ENCODE peak calls at places on chromosome 17, in six cellular contexts. D is psoas muscle, Z is AG04450, T is esophagus muscularis mucosa, S is PC-9, R is body of pancreas. A is an unnamed sample.

GRCh38 chr17:12409082-12409481 is 256.6 kb upstream of the MYOCD start:
- DNase-seq in D (no peak), Z (no peak), T (no peak), S (no peak), R (no peak), A (no peak)

GRCh38 chr17:38554430-38555350 is 51.1 kb downstream of the SRCIN1 start:
- DNase-seq in D (no peak), Z (no peak), T (no peak), S (peak; percentile 60), R (no peak), A (no peak)

GRCh38 chr17:3535253-3535995 is 22.2 kb downstream of the TRPV3 start:
- DNase-seq in D (peak; percentile 87), Z (no peak), T (no peak), S (no peak), R (peak; percentile 49), A (peak; percentile 23)

GRCh38 chr17:44381810-44382209 is 7.6 kb downstream of the ITGA2B start:
- DNase-seq in D (no peak), Z (no peak), T (no peak), S (no peak), R (no peak), A (no peak)

GRCh38 chr17:14308965-14309879 is 8.3 kb downstream of the HS3ST3B1 start:
- DNase-seq in D (peak; percentile 89), Z (peak; percentile 78), T (no peak), S (no peak), R (peak; percentile 88), A (peak; percentile 72)

GRCh38 chr17:73191443-73192218 is 1.2 kb upstream of the COG1 start:
- DNase-seq in D (peak; percentile 74), Z (peak; percentile 38), T (no peak), S (peak; percentile 49), R (peak; percentile 70), A (peak; percentile 79)

GRCh38 chr17:59785091-59785799 is 77.8 kb downstream of the VMP1 start:
- DNase-seq in D (no peak), Z (no peak), T (no peak), S (peak; percentile 16), R (no peak), A (no peak)

GRCh38 chr17:64384253-64385186 is 6.1 kb downstream of the PECAM1 start:
- DNase-seq in D (no peak), Z (no peak), T (no peak), S (peak; percentile 78), R (no peak), A (no peak)

GRCh38 chr17:69909389-69909788 is 165.6 kb upstream of the KCNJ16 start:
- DNase-seq in D (no peak), Z (no peak), T (no peak), S (no peak), R (no peak), A (no peak)

GRCh38 chr17:80986816-80987480 is 4.7 kb upstream of the CHMP6 start:
- DNase-seq in D (peak; percentile 69), Z (no peak), T (no peak), S (no peak), R (peak; percentile 11), A (no peak)

GRCh38 chr17:83177611-83178532 is 98.5 kb downstream of the METRNL start:
- DNase-seq in D (no peak), Z (no peak), T (peak; percentile 86), S (no peak), R (no peak), A (no peak)

GRCh38 chr17:47423406-47424295 is 99.9 kb downstream of the EFCAB13 start:
- DNase-seq in D (peak; percentile 45), Z (no peak), T (no peak), S (no peak), R (peak; percentile 31), A (peak; percentile 46)
- H3K4me3 ChIP-seq in D (peak overlapping the region; percentile 57), Z (peak overlapping the region; percentile 56), T (peak overlapping the region; percentile 53), S (no peak overlapping the region), R (no peak overlapping the region), A (no peak overlapping the region)

GRCh38 chr17:48639982-48640857 is 14.1 kb upstream of the HOXB9 start:
- DNase-seq in D (no peak), Z (no peak), T (no peak), S (no peak), R (no peak), A (no peak)

GRCh38 chr17:48637323-48638260 is 11.4 kb upstream of the HOXB9 start:
- DNase-seq in D (no peak), Z (peak; percentile 30), T (no peak), S (no peak), R (no peak), A (no peak)

GRCh38 chr17:48640858-48641180 is 14.7 kb upstream of the HOXB9 start:
- DNase-seq in D (no peak), Z (no peak), T (no peak), S (no peak), R (no peak), A (no peak)

GRCh38 chr17:48641541-48642058 is 15.4 kb upstream of the HOXB9 start:
- DNase-seq in D (no peak), Z (no peak), T (no peak), S (no peak), R (no peak), A (no peak)

DNA sequence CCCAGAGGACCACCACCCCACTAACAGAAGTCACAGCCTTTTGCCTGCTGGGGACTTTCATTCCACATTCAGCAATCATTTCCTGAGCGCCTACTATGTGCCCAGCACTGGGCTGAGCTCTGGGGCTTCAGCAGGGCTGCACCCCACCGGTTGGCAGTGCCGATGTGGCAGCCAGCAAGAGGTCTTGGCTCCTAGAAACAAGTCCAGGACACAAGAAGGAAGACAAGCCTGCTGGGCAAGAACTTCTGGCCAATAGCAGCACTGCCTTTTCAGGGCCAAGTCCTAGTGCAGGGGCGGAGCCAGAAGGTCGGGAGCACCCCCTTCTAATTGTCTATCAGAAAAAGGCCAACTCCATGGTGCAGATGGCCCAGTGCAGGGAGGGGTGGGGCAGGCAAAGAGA is 13.0 kb upstream of the HOXB9 start:
- DNase-seq in D (no peak), Z (no peak), T (no peak), S (no peak), R (no peak), A (no peak)
- H3K27me3 ChIP-seq in D (peaks cover 40% of the 10 kb centered on the region), Z (peaks cover 99% of the 10 kb centered on the region), T (peaks cover 100% of the 10 kb centered on the region), S (peaks cover 81% of the 10 kb centered on the region), R (no peaks in the 10 kb centered on the region), A (peaks cover 64% of the 10 kb centered on the region)

GRCh38 chr17:37375685-37376084 is at the start of gene C17orf78:
- DNase-seq in D (no peak), Z (no peak), T (no peak), S (no peak), R (no peak), A (no peak)
- H3K4me3 ChIP-seq in D (no peak within 1 kb of the TSS), Z (no peak within 1 kb of the TSS), T (no peak within 1 kb of the TSS), S (no peak within 1 kb of the TSS), R (no peak within 1 kb of the TSS), A (no peak within 1 kb of the TSS)

GRCh38 chr17:48646183-48647102 is 20.3 kb upstream of the HOXB9 start:
- DNase-seq in D (no peak), Z (no peak), T (no peak), S (no peak), R (no peak), A (no peak)

GRCh38 chr17:48644910-48645557 is 18.9 kb upstream of the HOXB9 start:
- DNase-seq in D (no peak), Z (no peak), T (no peak), S (no peak), R (no peak), A (no peak)

GRCh38 chr17:48647103-48647963 is 21.2 kb upstream of the HOXB9 start:
- DNase-seq in D (no peak), Z (no peak), T (no peak), S (no peak), R (no peak), A (no peak)

GRCh38 chr17:48644159-48644558 is 18.0 kb upstream of the HOXB9 start:
- DNase-seq in D (no peak), Z (no peak), T (no peak), S (no peak), R (no peak), A (no peak)

DNA sequence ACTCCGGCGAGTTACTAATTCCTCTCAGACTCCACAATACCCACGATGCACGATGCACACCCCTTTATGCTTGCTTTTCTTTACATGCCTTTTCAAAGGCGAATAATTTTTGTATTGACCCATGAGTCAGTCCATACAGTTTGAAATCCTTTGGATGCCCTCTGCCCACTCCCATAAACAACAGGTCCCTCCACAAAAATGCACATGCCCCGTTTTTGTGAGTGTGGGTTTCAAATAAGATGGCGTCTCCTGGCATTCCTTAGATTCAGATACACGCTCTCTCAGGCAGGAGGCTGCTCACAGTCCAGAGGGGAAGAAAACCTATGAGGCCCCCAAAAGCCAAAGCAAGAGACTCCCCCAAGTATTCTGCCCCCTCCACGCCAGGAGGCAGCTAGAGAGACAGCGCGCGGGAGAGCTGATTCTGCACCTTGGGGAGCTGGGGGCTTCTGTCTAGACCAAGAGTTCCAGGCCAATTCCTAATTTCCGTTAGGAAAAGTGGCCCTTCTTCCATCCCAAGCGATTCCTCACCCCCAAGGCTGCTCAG is 19.6 kb upstream of the HOXB9 start:
- DNase-seq in D (no peak), Z (no peak), T (no peak), S (no peak), R (no peak), A (no peak)
- H3K27me3 ChIP-seq in D (peaks cover 40% of the 10 kb centered on the region), Z (peaks cover 80% of the 10 kb centered on the region), T (peaks cover 100% of the 10 kb centered on the region), S (peaks cover 71% of the 10 kb centered on the region), R (no peaks in the 10 kb centered on the region), A (peaks cover 24% of the 10 kb centered on the region)

GRCh38 chr17:17151055-17151454 is 55.1 kb downstream of the PLD6 start:
- DNase-seq in D (no peak), Z (peak; percentile 29), T (no peak), S (peak; percentile 15), R (no peak), A (no peak)
- H3K4me3 ChIP-seq in D (no peak overlapping the region), Z (no peak overlapping the region), T (no peak overlapping the region), S (no peak overlapping the region), R (no peak overlapping the region), A (no peak overlapping the region)

A was measured in thyroid gland.